ENCODE peak calls at places on chromosomes 16 and 17, in six cellular contexts. M is IMR-90, P is H9, Y is neuronal stem cell, V is mesenchymal stem cell, U is H1. G is an unnamed sample.

GRCh38 chr17:31320791-31321190 is 631 bp downstream of the EVI2A start:
- DNase-seq in V (peak; percentile 70), Y (no peak), M (peak; percentile 37), P (no peak), U (no peak), G (no peak)

GRCh38 chr16:30335598-30336474 is 19.3 kb downstream of the CD2BP2 start:
- DNase-seq in V (no peak), P (peak; percentile 31), M (no peak), U (no peak), Y (no peak), G (no peak)

GRCh38 chr17:82647593-82648164 is 565 bp downstream of the WDR45B start:
- DNase-seq in M (no peak), P (no peak), V (peak; percentile 70), Y (peak; percentile 23), U (no peak), G (peak; percentile 8)

GRCh38 chr16:57988929-57989328 is 11.5 kb downstream of the ZNF319 start:
- DNase-seq in U (no peak), M (no peak), V (no peak), P (peak; percentile 26), Y (no peak), G (no peak)

GRCh38 chr16:53080345-53081031 is 25.7 kb downstream of the CHD9 start:
- DNase-seq in U (no peak), Y (no peak), V (peak; percentile 86), P (no peak), M (peak; percentile 89), G (no peak)

GRCh38 chr17:45364531-45365390 is 47.9 kb upstream of the MAP3K14 start:
- DNase-seq in U (peak; percentile 75), M (peak; percentile 37), P (peak; percentile 99), V (peak; percentile 72), Y (no peak), G (peak; percentile 46)

GRCh38 chr17:57811633-57812280 is 38.1 kb downstream of the MRPS23 start:
- DNase-seq in P (peak; percentile 52), U (no peak), M (no peak), V (no peak), Y (no peak), G (no peak)

GRCh38 chr16:67128887-67129286 is 19.1 kb downstream of the PHAF1 start:
- DNase-seq in V (no peak), Y (no peak), P (no peak), M (no peak), U (no peak), G (no peak)

GRCh38 chr16:74438492-74438979 is 17.3 kb upstream of the CLEC18B start:
- DNase-seq in M (no peak), Y (no peak), V (no peak), U (no peak), P (no peak), G (no peak)

GRCh38 chr16:24253192-24253591 is 2.9 kb upstream of the CACNG3 start:
- DNase-seq in M (peak; percentile 38), U (peak; percentile 54), P (peak; percentile 68), Y (peak; percentile 51), V (peak; percentile 8), G (peak; percentile 76)

DNA sequence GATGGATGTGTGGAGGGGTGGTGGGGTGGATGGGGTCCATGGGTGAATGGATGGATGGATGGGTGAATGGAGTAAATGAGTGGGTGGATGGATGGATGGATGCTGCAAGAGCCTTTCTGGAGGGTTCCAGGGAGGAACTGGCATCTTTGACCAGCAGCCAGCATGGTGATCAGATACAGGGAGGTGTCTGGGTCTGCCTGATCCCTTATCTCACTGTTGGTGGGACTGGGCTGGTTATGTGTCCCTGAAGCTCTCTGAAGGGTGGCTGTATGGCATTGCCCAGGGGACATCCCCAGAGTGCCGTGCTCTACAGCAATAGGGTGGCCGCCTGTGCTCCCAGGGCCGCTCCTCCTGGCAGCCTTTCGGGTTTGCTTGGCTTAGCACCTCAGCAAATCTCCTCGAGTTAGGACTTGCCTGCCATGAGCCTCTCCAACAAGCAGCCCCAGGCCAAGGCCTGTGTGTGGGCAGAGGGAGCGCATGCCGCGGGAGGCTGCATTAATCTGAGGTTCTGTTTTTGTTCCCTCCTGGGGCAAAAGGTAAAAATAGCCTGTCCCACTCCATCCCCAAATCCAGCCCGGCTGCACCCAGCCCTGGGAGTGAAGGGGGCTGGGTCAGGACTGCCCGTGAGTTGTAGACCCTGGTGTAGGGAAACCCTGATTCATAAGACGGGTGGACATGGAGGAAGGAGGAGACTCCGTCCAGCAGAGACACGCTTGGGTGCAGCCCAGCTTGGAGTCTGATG is 165.4 kb downstream of the SEC14L1 start:
- DNase-seq in M (no peak), V (no peak), Y (no peak), P (no peak), U (no peak), G (no peak)
- H3K14ac ChIP-seq in M (peak overlapping the region; percentile 68), V (no peak overlapping the region), Y (no peak overlapping the region), P (no peak overlapping the region), U (no peak overlapping the region), G (peak overlapping the region; percentile 15)

GRCh38 chr16:16071631-16072244 is 122.3 kb downstream of the ABCC1 start:
- DNase-seq in V (peak; percentile 65), Y (no peak), U (no peak), P (no peak), M (peak; percentile 78), G (no peak)

GRCh38 chr16:16063685-16064084 is 114.3 kb downstream of the ABCC1 start:
- DNase-seq in Y (no peak), P (no peak), U (no peak), M (no peak), V (no peak), G (no peak)

GRCh38 chr16:16062023-16062932 is 112.9 kb downstream of the ABCC1 start:
- DNase-seq in M (no peak), P (no peak), Y (no peak), U (no peak), V (peak; percentile 41), G (no peak)

GRCh38 chr16:16064874-16065384 is 115.5 kb downstream of the ABCC1 start:
- DNase-seq in M (no peak), P (no peak), Y (no peak), U (no peak), V (no peak), G (no peak)

GRCh38 chr16:16067127-16067526 is 117.7 kb downstream of the ABCC1 start:
- DNase-seq in V (peak; percentile 58), P (no peak), M (peak; percentile 54), Y (no peak), U (no peak), G (no peak)
- H3K14ac ChIP-seq in V (no peak overlapping the region), P (no peak overlapping the region), M (no peak overlapping the region), Y (no peak overlapping the region), U (no peak overlapping the region), G (no peak overlapping the region)

DNA sequence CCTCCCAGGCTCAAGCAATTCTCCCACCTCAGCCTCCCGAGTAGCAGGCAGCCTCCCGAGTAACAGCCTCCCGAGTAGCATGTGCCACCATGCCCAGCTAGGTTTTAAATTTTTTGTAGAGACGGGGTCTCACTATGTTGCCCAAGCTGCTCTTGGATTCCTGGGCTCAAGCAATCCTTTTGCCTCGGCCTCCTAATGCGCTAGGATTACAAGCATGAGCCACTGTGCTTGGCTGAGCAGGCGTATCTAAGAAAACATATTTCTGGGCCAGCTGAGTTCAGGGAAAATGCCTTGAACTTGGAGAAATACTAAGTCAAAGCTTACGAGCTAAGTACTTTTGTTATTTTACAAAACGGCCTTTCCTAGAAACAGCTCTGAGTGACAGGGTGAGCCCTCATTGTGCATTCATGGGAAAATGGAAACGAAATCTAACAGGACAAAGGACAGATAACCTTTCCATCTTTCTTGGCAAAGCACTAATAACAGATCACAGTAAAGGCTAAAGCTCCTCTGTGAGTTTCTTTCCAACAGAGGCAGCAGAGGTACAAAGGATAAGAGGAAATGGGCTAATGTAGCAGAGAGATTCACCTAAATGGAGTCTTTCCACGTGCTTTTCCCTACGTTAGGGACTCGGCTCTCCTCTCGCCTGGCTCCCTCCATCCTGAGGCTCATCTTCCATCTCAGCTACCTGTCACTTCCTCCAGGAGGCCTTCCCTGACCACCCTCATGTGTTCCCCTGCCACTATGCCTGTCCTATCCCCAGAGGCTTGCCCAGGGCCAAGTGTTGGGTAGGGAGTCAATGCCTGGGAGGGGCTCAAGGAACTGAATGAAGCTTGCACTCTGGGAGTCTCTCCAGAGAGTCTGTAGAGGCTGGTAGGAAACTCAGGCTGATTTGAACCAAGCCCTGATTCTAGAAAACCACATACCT is 24.9 kb downstream of the DNAI2 start:
- DNase-seq in Y (no peak), V (no peak), U (no peak), M (no peak), P (no peak), G (no peak)
- H3K14ac ChIP-seq in Y (no peak overlapping the region), V (no peak overlapping the region), U (no peak overlapping the region), M (no peak overlapping the region), P (no peak overlapping the region), G (no peak overlapping the region)

GRCh38 chr17:66018786-66019185 is 173.1 kb downstream of the CEP112 start:
- DNase-seq in Y (no peak), M (no peak), U (no peak), P (no peak), V (no peak), G (no peak)
- H3K14ac ChIP-seq in Y (no peak overlapping the region), M (no peak overlapping the region), U (no peak overlapping the region), P (no peak overlapping the region), V (no peak overlapping the region), G (no peak overlapping the region)

G was measured in trophoblast cell.